ENCODE peak calls at places on chromosomes 6 and 20, in six cellular contexts. B is astrocyte, C is PC-9, G is Karpas-422, A is OCI-LY7, N is mesenchymal stem cell. Q is an unnamed sample.

GRCh38 chr6:80174931-80175572 is 68.6 kb downstream of the BCKDHB start:
- DNase-seq in B (peak), G (no peak), A (no peak), C (no peak), N (peak), Q (peak)

GRCh38 chr6:36838896-36839818 is at the start of gene CPNE5:
- DNase-seq in N (no peak), B (no peak), A (no peak), G (no peak), C (no peak), Q (no peak)

GRCh38 chr6:109687271-109687721 is 3.7 kb downstream of the AK9 start:
- DNase-seq in G (no peak), B (peak), C (peak), N (peak), A (no peak), Q (peak)

GRCh38 chr6:102619585-102619984 is 1226.1 kb downstream of the GRIK2 start:
- DNase-seq in C (no peak), G (peak), A (peak), B (no peak), N (peak), Q (peak)

GRCh38 chr6:14458669-14459266 is 341.2 kb downstream of the CD83 start:
- DNase-seq in N (peak), C (no peak), G (no peak), B (peak), A (no peak), Q (peak)

GRCh38 chr6:81938014-81938761 is 185.7 kb upstream of the TENT5A start:
- DNase-seq in A (no peak), C (peak), N (peak), G (no peak), B (peak), Q (peak)

GRCh38 chr20:53891306-53891894 is 179.0 kb downstream of the BCAS1 start:
- DNase-seq in N (peak), C (no peak), A (no peak), G (no peak), B (no peak), Q (no peak)

GRCh38 chr20:25250508-25250907 is 2.6 kb downstream of the PYGB start:
- DNase-seq in C (no peak), G (no peak), N (no peak), A (no peak), B (no peak), Q (peak)

GRCh38 chr6:50992232-50992631 is 173.6 kb downstream of the TFAP2B start:
- DNase-seq in B (no peak), C (no peak), A (no peak), G (no peak), N (no peak), Q (no peak)

GRCh38 chr6:113512581-113512980 is 344.6 kb upstream of the MARCKS start:
- DNase-seq in C (no peak), B (no peak), G (no peak), A (no peak), N (no peak), Q (peak)

GRCh38 chr6:88544986-88545612 is 379.0 kb upstream of the CNR1 start:
- DNase-seq in B (no peak), A (no peak), N (no peak), G (no peak), C (no peak), Q (no peak)

GRCh38 chr6:26103770-26104456 is 16.7 kb downstream of the HFE start:
- DNase-seq in G (peak), B (peak), C (peak), N (peak), A (peak), Q (peak)

GRCh38 chr20:32988008-32988407 is 16.2 kb downstream of the SUN5 start:
- DNase-seq in G (no peak), N (no peak), C (no peak), B (no peak), A (no peak), Q (no peak)

GRCh38 chr20:51159303-51159702 is 136.4 kb upstream of the KCNG1 start:
- DNase-seq in C (no peak), G (peak), B (no peak), N (no peak), A (no peak), Q (no peak)

DNA sequence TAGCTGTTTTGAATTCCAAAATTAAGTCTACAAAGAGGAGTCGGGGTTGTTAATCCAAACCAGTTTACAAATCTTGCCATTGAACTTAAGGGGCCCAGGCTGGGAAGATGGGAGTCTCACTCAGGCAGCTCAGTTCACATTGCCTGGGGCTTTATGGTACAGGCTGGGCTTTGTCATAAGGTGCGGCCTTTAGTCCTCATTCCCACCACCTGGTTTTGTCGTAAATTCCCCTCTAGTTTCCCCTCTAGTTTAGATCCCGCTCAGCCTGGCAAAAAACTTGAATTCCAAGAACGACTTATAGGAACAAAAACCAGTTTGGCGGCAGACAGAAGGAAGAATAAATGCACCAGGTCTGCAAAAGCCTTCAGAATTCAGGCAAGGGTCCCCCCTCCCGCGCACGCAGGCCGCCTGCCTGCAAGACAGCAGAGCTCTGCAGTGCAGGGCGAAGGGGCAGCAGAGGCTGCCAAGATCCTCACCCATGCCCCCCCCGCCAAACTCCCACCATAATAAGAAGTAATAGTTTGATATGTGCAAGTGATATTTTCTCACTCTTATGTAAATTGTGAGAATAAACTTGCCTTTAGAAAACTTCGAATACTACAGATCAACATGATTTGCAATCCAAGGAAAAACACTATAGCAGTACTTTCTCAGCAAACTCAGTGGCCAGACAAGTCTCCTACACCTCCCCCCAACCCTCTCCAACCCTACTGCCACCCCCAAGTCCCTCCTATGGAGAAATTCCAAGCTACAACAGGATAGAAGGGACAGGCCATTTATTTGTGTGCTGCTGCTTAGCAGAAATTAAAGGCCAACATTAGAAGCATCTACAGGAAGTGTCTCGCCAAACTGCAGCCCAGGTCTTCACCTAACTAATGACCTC is 4.0 kb downstream of the BMP7 start:
- DNase-seq in C (no peak), N (no peak), G (no peak), A (no peak), B (no peak), Q (no peak)
- H3K4me2 ChIP-seq in C (no peak), N (no peak), G (no peak), A (peak), B (no peak), Q (no peak)

DNA sequence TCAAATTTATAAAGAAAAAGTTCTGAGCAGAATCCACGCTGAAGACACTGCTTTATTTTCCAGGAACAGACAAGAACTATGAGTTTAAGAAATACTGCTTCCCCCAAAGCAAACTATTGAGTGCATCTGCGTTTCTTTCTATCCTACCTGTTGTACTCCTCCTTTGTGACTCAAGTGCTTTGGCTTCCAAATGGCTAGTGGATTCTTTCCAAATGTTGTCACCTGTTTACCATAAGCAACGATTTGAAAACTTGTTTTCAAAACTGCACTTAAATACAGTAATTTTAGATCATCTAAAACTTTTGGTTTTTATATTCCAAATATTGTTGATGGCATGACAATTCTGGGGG is 9.5 kb downstream of the PXDC1 start:
- DNase-seq in G (no peak), C (no peak), N (no peak), B (no peak), A (no peak), Q (no peak)
- H3K4me2 ChIP-seq in G (peak), C (peak), N (no peak), B (peak), A (peak), Q (no peak)

GRCh38 chr6:56370591-56371198 is 123.3 kb upstream of the COL21A1 start:
- DNase-seq in N (peak), C (no peak), A (peak), G (peak), B (peak), Q (peak)
- H3K4me2 ChIP-seq in N (no peak), C (peak), A (no peak), G (peak), B (peak), Q (peak)

GRCh38 chr6:125867483-125867935 is 76.7 kb downstream of the NCOA7 start:
- DNase-seq in B (peak), C (peak), G (no peak), A (no peak), N (peak), Q (peak)
- H3K4me2 ChIP-seq in B (no peak), C (peak), G (no peak), A (no peak), N (no peak), Q (no peak)

DNA sequence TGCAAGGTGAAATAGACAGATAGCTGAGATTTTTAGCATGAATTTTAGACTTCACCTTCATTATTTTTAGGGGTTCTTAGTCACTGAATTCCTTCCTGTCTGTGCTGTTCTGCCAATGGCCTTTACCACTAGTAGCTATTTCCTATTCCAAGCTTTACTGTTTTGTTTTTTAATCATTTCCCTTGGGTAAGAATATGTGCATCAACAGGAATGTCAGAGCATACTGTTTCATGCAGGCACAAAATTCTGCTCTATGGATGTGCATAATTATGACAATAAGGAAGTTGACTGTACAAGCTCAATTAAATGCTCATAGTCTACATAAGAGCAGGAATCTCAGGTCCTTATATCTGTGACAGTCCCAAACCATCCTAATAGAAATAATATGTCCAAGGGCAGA is 5.0 kb downstream of the TNFAIP3 start:
- DNase-seq in N (no peak), G (peak), B (no peak), A (no peak), C (no peak), Q (no peak)
- H3K4me2 ChIP-seq in N (no peak), G (no peak), B (peak), A (peak), C (peak), Q (peak)

GRCh38 chr6:144683216-144684070 is 398.3 kb downstream of the UTRN start:
- DNase-seq in N (no peak), B (no peak), C (no peak), A (no peak), G (no peak), Q (no peak)

GRCh38 chr6:144675231-144675861 is 390.2 kb downstream of the UTRN start:
- DNase-seq in G (no peak), B (peak), N (peak), C (no peak), A (no peak), Q (peak)

GRCh38 chr6:144673807-144674206 is 388.7 kb downstream of the UTRN start:
- DNase-seq in A (no peak), N (no peak), B (no peak), G (no peak), C (no peak), Q (no peak)

GRCh38 chr6:144681334-144681733 is 396.2 kb downstream of the UTRN start:
- DNase-seq in C (no peak), A (no peak), N (no peak), B (no peak), G (no peak), Q (no peak)

GRCh38 chr6:144678844-144679243 is 393.7 kb downstream of the UTRN start:
- DNase-seq in B (peak), G (no peak), C (no peak), N (no peak), A (no peak), Q (peak)
- H3K4me2 ChIP-seq in B (no peak), G (no peak), C (no peak), N (no peak), A (no peak), Q (no peak)

DNA sequence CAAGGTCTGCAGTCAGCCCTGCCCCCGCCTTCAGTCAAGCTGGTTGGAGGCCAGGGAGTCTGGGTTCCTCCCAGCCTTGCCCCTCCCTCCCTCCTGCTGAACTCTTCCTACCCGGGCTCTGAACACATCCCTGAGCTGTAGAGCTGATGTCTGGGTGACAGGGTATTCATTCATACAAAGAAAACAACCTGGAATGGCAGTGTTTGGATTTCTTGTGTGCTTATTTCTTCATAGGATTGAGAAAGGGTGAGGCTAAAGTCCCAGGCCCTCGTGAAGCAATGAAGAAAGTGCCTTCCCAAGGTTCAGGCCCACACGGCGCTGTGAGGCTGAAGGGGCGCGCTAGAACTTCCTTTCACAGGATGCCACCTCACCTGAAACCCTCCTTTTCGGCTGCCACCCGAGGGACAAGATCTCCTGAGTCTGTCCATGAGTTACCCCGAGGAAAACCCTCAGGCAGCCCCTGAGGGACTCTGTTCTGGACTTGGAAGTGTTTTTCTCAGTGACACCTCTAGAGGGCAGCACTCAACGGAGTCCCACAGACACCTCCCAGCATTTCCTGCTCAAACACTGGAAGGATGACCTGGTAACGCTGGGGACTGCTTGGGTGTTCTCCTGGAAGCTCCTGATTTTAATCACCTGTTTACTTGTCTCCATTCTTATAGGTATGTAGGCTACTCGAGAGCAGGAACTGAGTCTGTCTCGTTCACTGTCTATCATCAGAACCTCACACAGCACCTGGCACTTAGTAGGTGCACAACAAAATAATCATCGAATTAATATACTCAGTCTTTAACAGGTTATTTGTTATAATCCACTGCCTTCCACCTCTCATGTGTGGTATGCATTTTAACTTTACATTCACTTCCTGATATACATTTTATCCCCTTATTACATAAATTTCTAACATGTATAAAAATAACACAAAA is 11.8 kb upstream of the GSTA1 start:
- DNase-seq in N (peak), A (peak), B (peak), G (peak), C (peak), Q (peak)
- H3K4me2 ChIP-seq in N (no peak), A (no peak), B (no peak), G (no peak), C (peak), Q (no peak)

DNA sequence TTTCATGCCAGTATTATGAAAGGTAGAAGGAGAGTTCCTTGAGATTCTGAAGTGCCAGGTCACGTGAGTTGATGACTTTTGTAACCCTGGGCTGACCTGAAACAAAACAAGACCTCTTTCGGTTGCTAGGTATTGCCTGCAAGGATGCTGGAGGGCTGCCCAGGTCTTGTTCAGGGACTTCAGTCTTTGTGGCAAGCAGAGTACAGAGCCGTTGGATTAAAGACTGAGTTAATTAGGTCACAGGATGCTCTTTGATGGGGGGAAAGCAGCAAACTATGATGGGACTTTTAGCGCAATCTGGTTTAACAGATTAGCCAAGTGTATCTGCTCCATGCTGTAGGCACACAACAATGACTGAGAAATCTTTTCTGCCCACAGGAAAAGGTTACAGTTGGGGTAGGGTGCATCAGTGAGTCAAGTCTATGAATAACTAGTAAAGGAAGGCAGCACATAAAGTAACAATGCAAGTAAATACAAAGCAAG is 12.8 kb upstream of the ELOVL5 start:
- DNase-seq in A (no peak), B (peak), C (no peak), N (no peak), G (no peak), Q (no peak)
- H3K4me2 ChIP-seq in A (no peak), B (peak), C (no peak), N (no peak), G (no peak), Q (no peak)

GRCh38 chr6:89596056-89596455 is 42.5 kb downstream of the LYRM2 start:
- DNase-seq in N (no peak), A (peak), B (no peak), G (no peak), C (no peak), Q (no peak)
- H3K4me2 ChIP-seq in N (no peak), A (peak), B (no peak), G (no peak), C (no peak), Q (no peak)

GRCh38 chr20:49695830-49696229 is 17.8 kb downstream of the B4GALT5 start:
- DNase-seq in C (no peak), G (no peak), N (no peak), A (no peak), B (no peak), Q (no peak)

GRCh38 chr20:49692941-49693340 is 20.7 kb downstream of the B4GALT5 start:
- DNase-seq in N (no peak), G (no peak), C (no peak), B (no peak), A (no peak), Q (no peak)

GRCh38 chr20:49696594-49696993 is 17.1 kb downstream of the B4GALT5 start:
- DNase-seq in B (no peak), N (no peak), C (no peak), A (no peak), G (no peak), Q (no peak)

GRCh38 chr20:49693435-49694171 is 20.1 kb downstream of the B4GALT5 start:
- DNase-seq in A (no peak), B (no peak), N (no peak), C (no peak), G (peak), Q (no peak)

GRCh38 chr20:49694450-49695071 is 19.1 kb downstream of the B4GALT5 start:
- DNase-seq in B (no peak), N (no peak), C (no peak), G (peak), A (no peak), Q (no peak)
- H3K4me2 ChIP-seq in B (no peak), N (no peak), C (peak), G (no peak), A (peak), Q (no peak)

Q was measured in fibroblast of lung.